ENCODE peak calls at places on chromosomes 4 and X, in six cellular contexts. W is heart right ventricle, O is cardiac muscle cell, D is BJ, A is uterus, T is AG04449. V is an unnamed sample.

GRCh38 chrX:30364229-30364628 is 55.0 kb upstream of the NR0B1 start:
- DNase-seq in D (no peak), W (no peak), T (no peak), A (no peak), O (no peak), V (no peak)

GRCh38 chr4:174523003-174523693 is 860 bp upstream of the HPGD start:
- DNase-seq in A (peak), O (peak), W (no peak), D (no peak), T (no peak), V (no peak)

GRCh38 chr4:10106421-10107039 is 10.1 kb downstream of the WDR1 start:
- DNase-seq in D (peak), A (peak), O (no peak), W (no peak), T (peak), V (peak)

GRCh38 chrX:101656817-101657216 is 2.8 kb downstream of the ARMCX2 start:
- DNase-seq in A (no peak), T (no peak), D (no peak), O (no peak), W (no peak), V (no peak)

GRCh38 chr4:183966371-183966770 is 61.3 kb downstream of the STOX2 start:
- DNase-seq in T (no peak), W (no peak), O (no peak), A (no peak), D (no peak), V (no peak)

GRCh38 chr4:14841801-14842748 is 160.2 kb upstream of the CPEB2 start:
- DNase-seq in O (no peak), A (no peak), D (no peak), W (peak), T (no peak), V (no peak)

GRCh38 chr4:7941111-7942018 is 1.7 kb upstream of the AFAP1 start:
- DNase-seq in D (no peak), T (no peak), W (no peak), O (no peak), A (no peak), V (no peak)

GRCh38 chr4:80367737-80368136 is 32.2 kb downstream of the CFAP299 start:
- DNase-seq in O (no peak), W (no peak), D (no peak), A (no peak), T (no peak), V (no peak)

GRCh38 chr4:128384765-128385164 is 97.2 kb upstream of the PGRMC2 start:
- DNase-seq in D (no peak), O (no peak), A (no peak), T (no peak), W (no peak), V (no peak)

GRCh38 chr4:157957905-157958304 is 214.9 kb downstream of the GASK1B start:
- DNase-seq in O (no peak), D (no peak), W (no peak), T (no peak), A (no peak), V (no peak)

GRCh38 chrX:17622331-17622730 is 115.0 kb upstream of the SCML1 start:
- DNase-seq in W (no peak), A (no peak), T (no peak), D (no peak), O (no peak), V (no peak)

GRCh38 chrX:148537556-148538182 is 37.3 kb downstream of the AFF2 start:
- DNase-seq in A (no peak), T (no peak), W (no peak), O (no peak), D (no peak), V (no peak)

GRCh38 chr4:5962416-5962815 is 55.8 kb downstream of the C4orf50 start:
- DNase-seq in T (no peak), W (no peak), D (no peak), A (no peak), O (no peak), V (no peak)

GRCh38 chr4:62622084-62622483 is 1422.0 kb downstream of the ADGRL3 start:
- DNase-seq in D (no peak), T (no peak), W (no peak), A (no peak), O (no peak), V (no peak)

GRCh38 chr4:80266902-80267380 is 477 bp downstream of the FGF5 start:
- DNase-seq in T (no peak), O (peak), W (no peak), A (peak), D (no peak), V (peak)

GRCh38 chr4:7296661-7297335 is 104.5 kb downstream of the SORCS2 start:
- DNase-seq in D (no peak), T (no peak), W (no peak), O (no peak), A (no peak), V (no peak)

GRCh38 chr4:116515959-116516358 is 569.4 kb downstream of the TRAM1L1 start:
- DNase-seq in D (no peak), O (peak), T (no peak), A (no peak), W (no peak), V (peak)

GRCh38 chr4:57132746-57133142 is 22.6 kb upstream of the IGFBP7 start:
- DNase-seq in T (no peak), A (no peak), W (no peak), D (no peak), O (no peak), V (no peak)

GRCh38 chr4:87235020-87235671 is 14.7 kb upstream of the KLHL8 start:
- DNase-seq in W (no peak), O (no peak), D (no peak), A (no peak), T (no peak), V (no peak)

GRCh38 chrX:12007881-12008280 is 130.4 kb upstream of the FRMPD4 start:
- DNase-seq in W (no peak), T (no peak), A (no peak), O (no peak), D (peak), V (no peak)

GRCh38 chr4:19832388-19832787 is 419.3 kb upstream of the SLIT2 start:
- DNase-seq in D (no peak), A (no peak), W (no peak), O (no peak), T (no peak), V (no peak)

GRCh38 chr4:38177035-38177791 is 217.0 kb downstream of the PTTG2 start:
- DNase-seq in O (no peak), T (no peak), D (no peak), W (no peak), A (no peak), V (no peak)

GRCh38 chr4:113952452-113953029 is 26.9 kb downstream of the ARSJ start:
- DNase-seq in W (no peak), D (no peak), T (no peak), O (peak), A (no peak), V (peak)

GRCh38 chrX:28901637-28902036 is 314.4 kb downstream of the IL1RAPL1 start:
- DNase-seq in O (no peak), D (no peak), T (no peak), A (no peak), W (no peak), V (no peak)

GRCh38 chr4:75514949-75515612 is 808 bp downstream of the THAP6 start:
- DNase-seq in D (no peak), T (no peak), W (no peak), O (no peak), A (no peak), V (no peak)

GRCh38 chrX:18424482-18425198 is 768 bp upstream of the CDKL5 start:
- DNase-seq in A (no peak), D (no peak), O (peak), T (no peak), W (no peak), V (peak)

GRCh38 chrX:139058831-139059495 is 347.4 kb upstream of the FGF13 start:
- DNase-seq in W (no peak), D (no peak), T (no peak), O (no peak), A (no peak), V (no peak)

DNA sequence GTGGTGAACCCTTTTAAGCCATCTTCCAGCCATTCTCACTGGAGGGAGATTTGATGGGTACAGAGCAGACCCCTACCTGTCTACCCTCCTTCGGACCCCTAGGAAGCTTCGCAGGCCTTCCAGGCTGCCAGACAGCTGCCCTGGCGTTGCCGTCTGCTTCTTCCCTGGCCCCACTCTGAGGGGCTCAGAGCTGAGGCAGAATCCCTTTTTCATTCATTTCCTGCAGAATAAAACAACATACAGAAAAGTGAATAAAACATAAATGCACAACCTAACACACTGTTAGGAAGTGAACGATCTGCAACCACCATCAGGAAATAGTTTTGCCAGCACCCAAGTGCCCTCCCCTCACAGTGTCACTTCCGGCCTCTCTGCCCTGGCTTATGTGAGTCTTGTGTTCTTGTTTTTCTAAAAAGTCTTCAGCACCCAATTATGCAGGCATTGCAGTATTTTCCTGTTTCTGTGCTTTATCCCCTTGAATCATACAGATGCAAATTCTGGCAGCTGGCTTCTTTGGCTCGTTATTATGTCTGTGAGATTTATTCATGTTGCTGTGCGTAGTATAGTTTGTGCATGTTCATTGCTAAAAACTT is 5.6 kb upstream of the ADD1 start:
- DNase-seq in W (peak), T (no peak), O (no peak), D (no peak), A (peak), V (no peak)
- H3K4me3 ChIP-seq in W (peak), T (peak), O (no peak), D (no peak), A (peak), V (no peak)

GRCh38 chrX:108245462-108245861 is 153.9 kb downstream of the ATG4A start:
- DNase-seq in A (no peak), D (no peak), O (no peak), W (no peak), T (no peak), V (no peak)
- TF ChIP-seq CTCF in A (no peak), D (no peak), O (no peak), W (no peak), T (no peak), V (no peak)

GRCh38 chr4:148079945-148080344 is 348.1 kb downstream of the ARHGAP10 start:
- DNase-seq in W (no peak), D (no peak), A (no peak), O (no peak), T (no peak), V (no peak)

GRCh38 chr4:148081267-148081666 is 349.4 kb downstream of the ARHGAP10 start:
- DNase-seq in W (no peak), O (no peak), D (no peak), T (no peak), A (no peak), V (no peak)

GRCh38 chr4:148076964-148077363 is 345.1 kb downstream of the ARHGAP10 start:
- DNase-seq in A (no peak), D (no peak), T (no peak), O (no peak), W (no peak), V (no peak)

GRCh38 chr4:148081745-148082144 is 349.9 kb downstream of the ARHGAP10 start:
- DNase-seq in D (no peak), W (no peak), A (no peak), O (no peak), T (no peak), V (no peak)
- H3K4me3 ChIP-seq in D (no peak), W (no peak), A (no peak), O (no peak), T (no peak), V (no peak)

GRCh38 chr4:82721819-82722423 is 76.7 kb downstream of the SCD5 start:
- DNase-seq in O (peak), D (no peak), W (peak), T (no peak), A (no peak), V (no peak)
- TF ChIP-seq CTCF in O (no peak), D (peak), W (peak), T (peak), A (no peak), V (peak)

GRCh38 chr4:186023975-186024374 is 45.0 kb upstream of the TLR3 start:
- DNase-seq in O (no peak), D (no peak), W (no peak), A (no peak), T (no peak), V (no peak)

GRCh38 chr4:186020106-186020792 is 48.7 kb upstream of the TLR3 start:
- DNase-seq in D (no peak), T (no peak), W (no peak), O (no peak), A (no peak), V (no peak)

GRCh38 chr4:186019264-186019663 is 49.7 kb upstream of the TLR3 start:
- DNase-seq in A (no peak), O (no peak), W (no peak), T (no peak), D (no peak), V (no peak)

GRCh38 chr4:186020793-186021407 is 48.1 kb upstream of the TLR3 start:
- DNase-seq in A (no peak), D (no peak), O (no peak), T (no peak), W (no peak), V (no peak)

DNA sequence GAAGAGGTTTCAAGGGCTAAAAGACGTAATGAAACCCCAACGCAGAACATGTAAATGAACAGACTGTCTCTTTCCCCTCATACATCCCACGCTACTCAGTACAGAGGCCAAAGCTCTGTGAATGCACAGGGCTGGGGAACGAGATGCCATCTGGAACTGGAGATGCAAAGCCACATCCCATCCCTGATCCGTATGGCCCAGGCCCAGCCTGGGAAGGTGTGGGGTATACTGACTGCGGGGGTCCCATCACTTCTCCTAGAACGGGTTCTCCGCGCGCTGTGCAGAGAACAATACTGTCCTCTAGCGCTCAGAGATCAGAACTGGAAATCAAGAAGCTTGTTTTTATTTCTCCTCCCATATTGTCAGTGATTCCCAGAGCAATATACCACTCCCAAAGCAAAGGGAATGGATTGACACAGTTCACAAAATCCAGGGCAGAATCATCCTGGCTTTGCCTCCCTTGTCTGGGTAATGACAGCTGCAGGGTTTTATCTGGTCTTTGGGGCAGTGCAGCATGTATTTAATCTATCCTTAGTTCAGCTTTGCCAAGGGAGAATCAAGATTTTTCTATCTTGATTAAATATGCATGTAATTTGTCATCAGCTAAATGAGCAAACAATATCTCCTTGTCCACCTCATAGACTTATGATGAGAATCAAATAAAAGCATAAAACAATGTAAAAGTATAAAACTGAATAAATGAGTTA is 47.3 kb upstream of the TLR3 start:
- DNase-seq in D (no peak), W (peak), A (no peak), T (no peak), O (peak), V (no peak)
- H3K4me3 ChIP-seq in D (no peak), W (peak), A (peak), T (no peak), O (no peak), V (peak)

GRCh38 chr4:1469596-1470392 is 63.6 kb upstream of the NKX1-1 start:
- DNase-seq in D (no peak), W (peak), O (no peak), A (no peak), T (no peak), V (peak)
- TF ChIP-seq CTCF in D (no peak), W (no peak), O (no peak), A (no peak), T (no peak), V (no peak)